ENCODE peak calls at places on chromosomes 6 and 20, in seven cellular contexts. N, I, F, H, C, T and K are unnamed samples.

GRCh38 chr20:64037498-64038213 is 1.7 kb downstream of the C20orf204 start:
- DNase-seq in N (no peak), I (no peak), F (no peak), H (no peak), C (no peak), T (no peak), K (no peak)

GRCh38 chr6:75317503-75318206 is 33.1 kb upstream of the TMEM30A start:
- DNase-seq in N (no peak), I (no peak), F (no peak), H (no peak), C (no peak), T (peak; percentile 52), K (peak; percentile 53)

GRCh38 chr20:52118233-52118632 is 73.3 kb downstream of the ZFP64 start:
- DNase-seq in N (no peak), I (no peak), F (no peak), H (no peak), C (no peak), T (no peak), K (no peak)

GRCh38 chr20:64217539-64217938 is 38.0 kb upstream of the PCMTD2 start:
- DNase-seq in N (no peak), I (no peak), F (no peak), H (no peak), C (no peak), T (no peak), K (no peak)

GRCh38 chr6:36927691-36928546 is 26.6 kb upstream of the PI16 start:
- DNase-seq in N (no peak), I (no peak), F (peak; percentile 70), H (no peak), C (no peak), T (no peak), K (no peak)

GRCh38 chr6:44169886-44170570 is 11.4 kb downstream of the CAPN11 start:
- DNase-seq in N (no peak), I (no peak), F (no peak), H (no peak), C (no peak), T (no peak), K (no peak)

GRCh38 chr6:7267521-7268091 is 45.4 kb downstream of the SSR1 start:
- DNase-seq in N (no peak), I (no peak), F (no peak), H (peak; percentile 88), C (no peak), T (peak; percentile 85), K (peak; percentile 69)

GRCh38 chr6:68628156-68628555 is 6.9 kb upstream of the ADGRB3 start:
- DNase-seq in N (no peak), I (no peak), F (no peak), H (no peak), C (no peak), T (no peak), K (no peak)

GRCh38 chr6:138420356-138420755 is 16.3 kb downstream of the HEBP2 start:
- DNase-seq in N (no peak), I (no peak), F (no peak), H (no peak), C (no peak), T (no peak), K (no peak)

GRCh38 chr6:143490244-143490643 is 21.3 kb downstream of the FUCA2 start:
- DNase-seq in N (no peak), I (no peak), F (no peak), H (no peak), C (no peak), T (no peak), K (no peak)

GRCh38 chr6:98633886-98634285 is 200.5 kb upstream of the POU3F2 start:
- DNase-seq in N (no peak), I (no peak), F (no peak), H (no peak), C (no peak), T (no peak), K (no peak)

GRCh38 chr20:49811825-49812462 is 684 bp upstream of the SLC9A8 start:
- DNase-seq in N (no peak), I (no peak), F (no peak), H (no peak), C (no peak), T (no peak), K (no peak)

GRCh38 chr6:121698617-121699016 is 263.2 kb downstream of the GJA1 start:
- DNase-seq in N (no peak), I (no peak), F (no peak), H (no peak), C (no peak), T (no peak), K (no peak)

GRCh38 chr6:17729223-17730077 is 22.7 kb upstream of the NUP153 start:
- DNase-seq in N (no peak), I (no peak), F (no peak), H (no peak), C (no peak), T (no peak), K (no peak)

GRCh38 chr20:44966030-44966961 is at the start of gene STK4:
- DNase-seq in N (peak; percentile 96), I (peak; percentile 97), F (peak; percentile 95), H (peak; percentile 95), C (peak; percentile 98), T (peak; percentile 35), K (no peak)
- TF ChIP-seq CTCF in N (no peak), I (peak; percentile 62), F (peak; percentile 71), H (peak; percentile 21), C (peak; percentile 53), T (peak; percentile 48), K (peak; percentile 50)

GRCh38 chr6:15282334-15282733 is 36.5 kb downstream of the JARID2 start:
- DNase-seq in N (no peak), I (no peak), F (no peak), H (no peak), C (no peak), T (no peak), K (no peak)

GRCh38 chr6:15287670-15288069 is 41.8 kb downstream of the JARID2 start:
- DNase-seq in N (no peak), I (no peak), F (no peak), H (no peak), C (no peak), T (no peak), K (no peak)

GRCh38 chr6:15288856-15289255 is 43.0 kb downstream of the JARID2 start:
- DNase-seq in N (no peak), I (no peak), F (no peak), H (no peak), C (no peak), T (no peak), K (no peak)

GRCh38 chr6:15283986-15284361 is 38.1 kb downstream of the JARID2 start:
- DNase-seq in N (no peak), I (no peak), F (no peak), H (no peak), C (no peak), T (peak; percentile 41), K (no peak)

DNA sequence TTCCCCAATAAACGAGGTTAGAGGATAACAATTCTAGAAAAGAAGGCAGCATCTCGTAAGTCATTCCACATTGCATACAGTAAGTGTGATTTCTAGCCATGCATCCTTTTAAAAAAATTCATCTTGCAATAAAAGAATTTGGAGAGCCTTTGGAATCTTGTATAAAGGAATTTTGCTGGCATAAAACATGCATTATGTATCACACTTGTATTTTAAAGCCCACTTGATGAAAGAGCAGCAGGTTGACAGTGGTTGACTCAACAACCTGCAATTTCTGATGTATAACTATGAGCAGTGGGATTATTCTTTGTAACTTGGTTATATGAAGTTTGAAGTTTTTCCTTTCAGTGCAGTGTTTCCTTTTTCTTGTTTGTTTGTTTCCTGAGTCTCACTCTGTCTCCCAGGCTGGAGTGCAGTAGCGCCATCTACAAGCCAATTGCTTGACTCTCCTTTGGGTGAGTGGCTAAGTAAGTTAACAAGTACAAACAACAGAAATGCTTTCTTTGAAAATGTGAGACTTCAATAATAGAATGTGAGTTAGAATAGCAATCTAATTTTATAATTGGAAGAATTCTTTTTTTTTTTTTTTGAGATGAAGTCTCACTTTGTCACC is 39.9 kb downstream of the JARID2 start:
- DNase-seq in N (no peak), I (no peak), F (no peak), H (no peak), C (no peak), T (no peak), K (no peak)
- TF ChIP-seq CTCF in N (no peak), I (no peak), F (no peak), H (no peak), C (peak; percentile 22), T (no peak), K (peak; percentile 30)

DNA sequence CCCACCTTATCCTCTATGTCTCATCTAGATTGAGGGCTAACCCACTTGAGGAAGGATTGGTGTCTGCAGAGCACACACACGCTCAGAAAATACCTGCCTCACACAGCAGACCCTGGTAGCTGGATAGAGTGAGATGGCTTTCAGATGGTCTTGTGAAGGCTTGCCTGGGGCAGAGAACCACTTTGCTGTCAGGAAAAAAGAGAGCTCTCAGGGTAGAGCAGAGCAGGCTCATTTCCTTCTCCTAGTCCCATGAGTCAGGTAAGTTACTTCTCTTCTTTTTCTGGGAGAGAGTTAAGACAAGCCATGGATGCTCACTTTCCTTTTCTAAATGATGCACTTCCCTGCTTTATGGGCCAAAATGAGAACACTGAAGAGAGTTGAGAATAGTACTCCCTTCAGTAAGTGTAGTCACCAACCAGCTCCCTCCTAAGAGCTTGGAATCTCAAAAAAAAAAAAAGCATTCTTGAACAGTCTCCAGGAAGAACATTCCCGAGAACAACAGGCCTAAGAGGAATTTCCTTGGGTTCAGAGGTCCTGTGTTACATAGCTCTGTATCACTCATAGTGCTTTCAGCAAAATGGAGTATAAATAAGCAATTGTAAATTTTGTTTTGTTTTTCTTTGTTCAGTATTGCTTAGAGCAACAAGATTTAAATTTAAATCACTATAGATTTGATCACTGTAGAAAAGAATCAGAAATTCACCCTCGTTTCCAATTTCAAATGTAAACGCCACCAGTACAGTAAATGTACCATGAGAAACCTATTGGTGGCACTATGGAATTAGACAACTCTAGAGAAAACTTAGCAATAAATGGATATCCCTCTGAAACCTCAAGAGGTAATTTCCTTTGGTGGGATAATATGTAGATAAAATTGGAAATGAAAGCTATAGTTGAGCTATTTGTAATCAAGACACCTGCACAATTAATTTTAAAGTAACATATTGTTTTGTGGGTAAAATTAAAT is 530.3 kb downstream of the RFPL4B start:
- DNase-seq in N (no peak), I (no peak), F (no peak), H (no peak), C (peak; percentile 28), T (peak; percentile 89), K (peak; percentile 78)
- TF ChIP-seq CTCF in N (no peak), I (no peak), F (no peak), H (no peak), C (no peak), T (no peak), K (no peak)

GRCh38 chr6:190596-191395 is 101.5 kb upstream of the DUSP22 start:
- DNase-seq in N (no peak), I (peak; percentile 22), F (no peak), H (no peak), C (peak; percentile 16), T (no peak), K (no peak)
- TF ChIP-seq CTCF in N (no peak), I (no peak), F (no peak), H (no peak), C (peak; percentile 23), T (no peak), K (peak; percentile 45)